ENCODE peak calls at places on chromosome 6, in seven cellular contexts. C, D, Y, R, T, G and Q are unnamed samples.

GRCh38 chr6:157823523-157824370 is 701 bp downstream of the SNX9 start:
- DNase-seq in G (peak), R (peak), D (peak), Y (peak), C (peak), T (peak), Q (peak)

GRCh38 chr6:116314878-116315277 is 35.1 kb upstream of the TSPYL1 start:
- DNase-seq in G (no peak), Y (peak), D (no peak), T (peak), R (no peak), C (no peak), Q (no peak)

GRCh38 chr6:131744888-131745287 is 34.1 kb upstream of the CTAGE9 start:
- DNase-seq in T (no peak), D (no peak), Y (no peak), G (no peak), R (no peak), C (no peak), Q (no peak)

GRCh38 chr6:137904822-137905617 is 38.0 kb downstream of the TNFAIP3 start:
- DNase-seq in C (no peak), D (peak), R (no peak), G (no peak), T (no peak), Y (peak), Q (peak)

GRCh38 chr6:135230702-135231468 is 49.8 kb downstream of the MYB start:
- DNase-seq in T (peak), R (no peak), D (no peak), Y (no peak), C (no peak), G (peak), Q (no peak)

GRCh38 chr6:45558858-45559257 is 181.1 kb upstream of the SUPT3H start:
- DNase-seq in C (no peak), R (no peak), D (no peak), G (no peak), Y (no peak), T (no peak), Q (no peak)

GRCh38 chr6:139751179-139751578 is 376.7 kb upstream of the CITED2 start:
- DNase-seq in T (no peak), C (peak), D (no peak), G (no peak), R (no peak), Y (no peak), Q (no peak)

GRCh38 chr6:96626749-96627353 is 63.9 kb downstream of the FHL5 start:
- DNase-seq in D (no peak), T (peak), Y (no peak), R (peak), C (peak), G (peak), Q (no peak)

GRCh38 chr6:69610073-69610472 is 186.7 kb downstream of the LMBRD1 start:
- DNase-seq in D (no peak), T (no peak), C (no peak), G (no peak), Y (no peak), R (no peak), Q (no peak)